ENCODE peak calls at places on chromosome 19, in six cellular contexts. One of them, this sample, is unnamed.

GRCh38 chr19:3129112-3129511 is 6.7 kb upstream of the GNA15 start:
- DNase-seq in colonic mucosa: no peak
- DNase-seq in heart left ventricle: no peak
- DNase-seq in body of pancreas: no peak
- DNase-seq in tibial artery: no peak
- DNase-seq in psoas muscle: no peak
- DNase-seq in this sample: no peak

GRCh38 chr19:51440052-51440451 is 18.2 kb downstream of the SIGLEC8 start:
- DNase-seq in body of pancreas: no peak
- DNase-seq in psoas muscle: no peak
- DNase-seq in colonic mucosa: no peak
- DNase-seq in tibial artery: no peak
- DNase-seq in heart left ventricle: no peak
- DNase-seq in this sample: no peak

GRCh38 chr19:14167594-14168138 is 31.3 kb upstream of the ASF1B start:
- DNase-seq in heart left ventricle: no peak
- DNase-seq in colonic mucosa: no peak
- DNase-seq in body of pancreas: no peak
- DNase-seq in tibial artery: no peak
- DNase-seq in psoas muscle: no peak
- DNase-seq in this sample: no peak

GRCh38 chr19:48330012-48330681 is 4.8 kb downstream of the EMP3 start:
- DNase-seq in psoas muscle: peak; percentile 82
- DNase-seq in body of pancreas: peak; percentile 88
- DNase-seq in tibial artery: peak; percentile 28
- DNase-seq in heart left ventricle: peak; percentile 85
- DNase-seq in colonic mucosa: peak; percentile 88
- DNase-seq in this sample: peak; percentile 92

GRCh38 chr19:54574051-54574450 is 461 bp downstream of the LILRA2 start:
- DNase-seq in body of pancreas: no peak
- DNase-seq in colonic mucosa: no peak
- DNase-seq in psoas muscle: no peak
- DNase-seq in tibial artery: no peak
- DNase-seq in heart left ventricle: no peak
- DNase-seq in this sample: no peak

GRCh38 chr19:10189631-10190425 is 4.9 kb downstream of the DNMT1 start:
- DNase-seq in colonic mucosa: no peak
- DNase-seq in body of pancreas: no peak
- DNase-seq in tibial artery: no peak
- DNase-seq in psoas muscle: no peak
- DNase-seq in heart left ventricle: no peak
- DNase-seq in this sample: no peak

GRCh38 chr19:12778020-12778904 is 2.9 kb upstream of the HOOK2 start:
- DNase-seq in heart left ventricle: peak; percentile 90
- DNase-seq in tibial artery: peak; percentile 73
- DNase-seq in body of pancreas: peak; percentile 95
- DNase-seq in psoas muscle: peak; percentile 83
- DNase-seq in colonic mucosa: peak; percentile 74
- DNase-seq in this sample: peak; percentile 90

GRCh38 chr19:35718345-35719041 is 690 bp downstream of the KMT2B start:
- DNase-seq in body of pancreas: peak; percentile 61
- DNase-seq in psoas muscle: peak; percentile 70
- DNase-seq in colonic mucosa: peak; percentile 42
- DNase-seq in heart left ventricle: peak; percentile 82
- DNase-seq in tibial artery: no peak
- DNase-seq in this sample: peak; percentile 43

GRCh38 chr19:58009301-58009665 is 6.7 kb upstream of the ZNF606 start:
- DNase-seq in body of pancreas: no peak
- DNase-seq in psoas muscle: no peak
- DNase-seq in colonic mucosa: no peak
- DNase-seq in tibial artery: no peak
- DNase-seq in heart left ventricle: peak; percentile 73
- DNase-seq in this sample: no peak

GRCh38 chr19:21023901-21024300 is 3.4 kb downstream of the ZNF430 start:
- DNase-seq in psoas muscle: no peak
- DNase-seq in body of pancreas: no peak
- DNase-seq in colonic mucosa: no peak
- DNase-seq in tibial artery: no peak
- DNase-seq in heart left ventricle: no peak
- DNase-seq in this sample: no peak

GRCh38 chr19:6425732-6426686 is 1.4 kb upstream of the KHSRP start:
- DNase-seq in tibial artery: no peak
- DNase-seq in body of pancreas: no peak
- DNase-seq in colonic mucosa: no peak
- DNase-seq in psoas muscle: no peak
- DNase-seq in heart left ventricle: no peak
- DNase-seq in this sample: no peak
- TF ChIP-seq CTCF in tibial artery: no peak
- TF ChIP-seq CTCF in body of pancreas: no peak
- TF ChIP-seq CTCF in colonic mucosa: no peak
- TF ChIP-seq CTCF in psoas muscle: no peak
- TF ChIP-seq CTCF in heart left ventricle: no peak
- TF ChIP-seq CTCF in this sample: peak; percentile 16

GRCh38 chr19:6529351-6529750 is 1.5 kb upstream of the TNFSF9 start:
- DNase-seq in body of pancreas: no peak
- DNase-seq in psoas muscle: no peak
- DNase-seq in heart left ventricle: no peak
- DNase-seq in tibial artery: no peak
- DNase-seq in colonic mucosa: no peak
- DNase-seq in this sample: no peak

GRCh38 chr19:6531163-6531955 is 533 bp downstream of the TNFSF9 start:
- DNase-seq in body of pancreas: no peak
- DNase-seq in psoas muscle: no peak
- DNase-seq in colonic mucosa: no peak
- DNase-seq in tibial artery: no peak
- DNase-seq in heart left ventricle: peak; percentile 68
- DNase-seq in this sample: no peak

GRCh38 chr19:6528544-6529121 is 2.2 kb upstream of the TNFSF9 start:
- DNase-seq in colonic mucosa: peak; percentile 43
- DNase-seq in psoas muscle: peak; percentile 81
- DNase-seq in heart left ventricle: peak; percentile 83
- DNase-seq in body of pancreas: no peak
- DNase-seq in tibial artery: peak; percentile 70
- DNase-seq in this sample: no peak

GRCh38 chr19:6530385-6531162 is at the start of gene TNFSF9:
- DNase-seq in body of pancreas: peak; percentile 84
- DNase-seq in colonic mucosa: peak; percentile 96
- DNase-seq in psoas muscle: peak; percentile 94
- DNase-seq in heart left ventricle: peak; percentile 93
- DNase-seq in tibial artery: peak; percentile 83
- DNase-seq in this sample: peak; percentile 87

GRCh38 chr19:6529937-6530384 is 865 bp upstream of the TNFSF9 start:
- DNase-seq in psoas muscle: no peak
- DNase-seq in heart left ventricle: no peak
- DNase-seq in body of pancreas: no peak
- DNase-seq in tibial artery: no peak
- DNase-seq in colonic mucosa: no peak
- DNase-seq in this sample: no peak
- H3K4me1 ChIP-seq in psoas muscle: peaks cover 7% of the 10 kb centered on the region
- H3K4me1 ChIP-seq in heart left ventricle: peaks cover 26% of the 10 kb centered on the region
- H3K4me1 ChIP-seq in body of pancreas: peaks cover 19% of the 10 kb centered on the region
- H3K4me1 ChIP-seq in tibial artery: peaks cover 17% of the 10 kb centered on the region
- H3K4me1 ChIP-seq in colonic mucosa: no peaks in the 10 kb centered on the region
- H3K4me1 ChIP-seq in this sample: no peaks in the 10 kb centered on the region

GRCh38 chr19:45584332-45585157 is at the start of gene OPA3:
- DNase-seq in tibial artery: peak; percentile 100
- DNase-seq in heart left ventricle: peak; percentile 100
- DNase-seq in colonic mucosa: peak; percentile 100
- DNase-seq in body of pancreas: peak; percentile 100
- DNase-seq in psoas muscle: peak; percentile 100
- DNase-seq in this sample: peak; percentile 99
- H3K4me3 ChIP-seq in tibial artery: peak within 1 kb of the TSS; percentile 64
- H3K4me3 ChIP-seq in heart left ventricle: peak within 1 kb of the TSS; percentile 67
- H3K4me3 ChIP-seq in colonic mucosa: peak within 1 kb of the TSS; percentile 48
- H3K4me3 ChIP-seq in body of pancreas: peak within 1 kb of the TSS; percentile 13
- H3K4me3 ChIP-seq in psoas muscle: peak within 1 kb of the TSS; percentile 78
- H3K4me3 ChIP-seq in this sample: peak within 1 kb of the TSS; percentile 83

GRCh38 chr19:49677232-49677881 is at the start of gene PRMT1:
- DNase-seq in colonic mucosa: no peak
- DNase-seq in body of pancreas: no peak
- DNase-seq in psoas muscle: peak; percentile 80
- DNase-seq in heart left ventricle: peak; percentile 77
- DNase-seq in tibial artery: no peak
- DNase-seq in this sample: peak; percentile 79
- TF ChIP-seq CTCF in colonic mucosa: no peak
- TF ChIP-seq CTCF in body of pancreas: no peak
- TF ChIP-seq CTCF in psoas muscle: no peak
- TF ChIP-seq CTCF in heart left ventricle: no peak
- TF ChIP-seq CTCF in tibial artery: no peak
- TF ChIP-seq CTCF in this sample: no peak

GRCh38 chr19:49679832-49680472 is 2.9 kb downstream of the PRMT1 start:
- DNase-seq in psoas muscle: no peak
- DNase-seq in body of pancreas: no peak
- DNase-seq in heart left ventricle: no peak
- DNase-seq in tibial artery: no peak
- DNase-seq in colonic mucosa: no peak
- DNase-seq in this sample: no peak

GRCh38 chr19:49676136-49676689 is 858 bp upstream of the PRMT1 start:
- DNase-seq in colonic mucosa: peak; percentile 90
- DNase-seq in heart left ventricle: peak; percentile 88
- DNase-seq in tibial artery: peak; percentile 83
- DNase-seq in psoas muscle: peak; percentile 92
- DNase-seq in body of pancreas: peak; percentile 91
- DNase-seq in this sample: peak; percentile 84

GRCh38 chr19:49676690-49677231 is 310 bp upstream of the PRMT1 start:
- DNase-seq in tibial artery: peak; percentile 100
- DNase-seq in heart left ventricle: peak; percentile 99
- DNase-seq in psoas muscle: peak; percentile 100
- DNase-seq in colonic mucosa: peak; percentile 100
- DNase-seq in body of pancreas: peak; percentile 100
- DNase-seq in this sample: peak; percentile 99

GRCh38 chr19:49678970-49679831 is 2.1 kb downstream of the PRMT1 start:
- DNase-seq in heart left ventricle: no peak
- DNase-seq in colonic mucosa: no peak
- DNase-seq in body of pancreas: no peak
- DNase-seq in tibial artery: no peak
- DNase-seq in psoas muscle: peak; percentile 92
- DNase-seq in this sample: no peak

GRCh38 chr19:49677901-49678674 is 1.0 kb downstream of the PRMT1 start:
- DNase-seq in tibial artery: peak; percentile 73
- DNase-seq in heart left ventricle: peak; percentile 78
- DNase-seq in psoas muscle: peak; percentile 85
- DNase-seq in body of pancreas: peak; percentile 69
- DNase-seq in colonic mucosa: peak; percentile 86
- DNase-seq in this sample: peak; percentile 90
- H3K4me1 ChIP-seq in tibial artery: peaks cover 49% of the 10 kb centered on the region
- H3K4me1 ChIP-seq in heart left ventricle: peaks cover 42% of the 10 kb centered on the region
- H3K4me1 ChIP-seq in psoas muscle: peaks cover 36% of the 10 kb centered on the region
- H3K4me1 ChIP-seq in body of pancreas: peaks cover 47% of the 10 kb centered on the region
- H3K4me1 ChIP-seq in colonic mucosa: peaks cover 12% of the 10 kb centered on the region
- H3K4me1 ChIP-seq in this sample: peaks cover 12% of the 10 kb centered on the region

DNA sequence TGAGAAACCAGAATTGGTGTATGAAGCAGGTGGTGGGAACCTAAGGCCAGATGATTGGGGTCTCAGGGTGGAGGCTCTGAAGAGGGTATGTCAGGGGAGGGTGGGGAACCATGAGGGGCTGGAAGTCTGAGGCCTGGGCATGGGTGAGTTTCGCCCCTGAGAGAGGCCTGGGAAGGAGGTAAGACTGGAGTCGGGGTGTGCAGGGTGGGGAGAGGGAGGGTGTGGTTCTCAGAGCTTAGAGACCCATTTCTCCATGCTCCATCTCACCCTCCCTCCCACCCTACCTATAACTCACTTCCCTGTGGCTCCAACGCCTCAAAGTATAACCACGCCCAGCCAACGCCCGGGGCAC is 1.0 kb upstream of the KLHL26 start:
- DNase-seq in psoas muscle: no peak
- DNase-seq in heart left ventricle: no peak
- DNase-seq in tibial artery: no peak
- DNase-seq in colonic mucosa: no peak
- DNase-seq in body of pancreas: no peak
- DNase-seq in this sample: no peak
- H3K4me3 ChIP-seq in psoas muscle: peak overlapping the region; percentile 88
- H3K4me3 ChIP-seq in heart left ventricle: peak overlapping the region; percentile 74
- H3K4me3 ChIP-seq in tibial artery: peak overlapping the region; percentile 82
- H3K4me3 ChIP-seq in colonic mucosa: peak overlapping the region; percentile 80
- H3K4me3 ChIP-seq in body of pancreas: no peak overlapping the region
- H3K4me3 ChIP-seq in this sample: no peak overlapping the region

GRCh38 chr19:16368385-16369305 is 44.0 kb downstream of the KLF2 start:
- DNase-seq in body of pancreas: no peak
- DNase-seq in colonic mucosa: no peak
- DNase-seq in heart left ventricle: peak; percentile 29
- DNase-seq in psoas muscle: peak; percentile 46
- DNase-seq in tibial artery: no peak
- DNase-seq in this sample: no peak
- TF ChIP-seq CTCF in body of pancreas: no peak
- TF ChIP-seq CTCF in colonic mucosa: no peak
- TF ChIP-seq CTCF in heart left ventricle: no peak
- TF ChIP-seq CTCF in psoas muscle: no peak
- TF ChIP-seq CTCF in tibial artery: no peak
- TF ChIP-seq CTCF in this sample: no peak

DNA sequence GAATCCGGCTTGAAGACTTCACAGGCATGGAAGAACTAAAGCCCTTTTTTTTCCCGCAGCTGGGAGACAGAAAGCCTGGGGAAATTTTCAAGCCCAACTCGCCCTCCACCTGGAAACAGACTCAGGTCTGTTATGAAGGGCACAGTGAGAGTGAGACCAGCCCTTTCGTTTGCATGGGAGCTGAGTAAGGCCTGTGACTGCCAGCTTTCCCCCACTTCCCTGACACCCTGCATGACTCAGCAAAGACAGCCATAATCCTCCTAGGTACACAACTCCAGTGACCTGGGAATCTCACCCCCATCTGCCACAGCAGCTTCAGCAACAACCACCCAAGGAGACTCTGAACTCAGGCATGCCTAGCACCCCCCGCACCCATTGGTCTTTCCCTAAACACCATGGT is 87.6 kb upstream of the ZNF91 start:
- DNase-seq in tibial artery: no peak
- DNase-seq in colonic mucosa: no peak
- DNase-seq in psoas muscle: no peak
- DNase-seq in body of pancreas: no peak
- DNase-seq in heart left ventricle: no peak
- DNase-seq in this sample: no peak
- H3K4me1 ChIP-seq in tibial artery: no peaks in the 10 kb centered on the region
- H3K4me1 ChIP-seq in colonic mucosa: no peaks in the 10 kb centered on the region
- H3K4me1 ChIP-seq in psoas muscle: no peaks in the 10 kb centered on the region
- H3K4me1 ChIP-seq in body of pancreas: no peaks in the 10 kb centered on the region
- H3K4me1 ChIP-seq in heart left ventricle: no peaks in the 10 kb centered on the region
- H3K4me1 ChIP-seq in this sample: no peaks in the 10 kb centered on the region

This sample was measured in BE2C.